ENCODE peak calls at places on chromosomes 13 and 19, in five cellular contexts. J is psoas muscle, E is MM.1S, A is ovary, T is body of pancreas. R is an unnamed sample. For H3K9me3, the result is how much of the 10 kb centered on the place peaks cover.

GRCh38 chr13:112606125-112607001 is 18.4 kb upstream of the TUBGCP3 start:
- DNase-seq in T (peak), A (peak), J (peak), E (peak), R (peak)

GRCh38 chr13:110010433-110011135 is 224.2 kb upstream of the IRS2 start:
- DNase-seq in E (no peak), T (no peak), A (no peak), J (no peak), R (no peak)

GRCh38 chr13:100515410-100515800 is 73.2 kb downstream of the GGACT start:
- DNase-seq in A (no peak), T (no peak), E (no peak), J (no peak), R (no peak)

GRCh38 chr13:113427562-113428468 is 25.5 kb downstream of the ADPRHL1 start:
- DNase-seq in T (no peak), E (peak), J (no peak), A (no peak), R (no peak)

GRCh38 chr13:113854238-113855011 is 9.5 kb downstream of the GAS6 start:
- DNase-seq in A (peak), T (peak), E (peak), J (no peak), R (peak)

GRCh38 chr13:20121154-20121515 is 39.7 kb downstream of the GJA3 start:
- DNase-seq in A (no peak), T (no peak), E (no peak), J (no peak), R (no peak)

GRCh38 chr19:45641274-45642105 is 2.3 kb upstream of the EML2 start:
- DNase-seq in T (peak), A (peak), J (peak), E (peak), R (peak)

GRCh38 chr19:39733841-39734240 is 4.0 kb downstream of the CLC start:
- DNase-seq in E (no peak), A (no peak), J (no peak), T (no peak), R (no peak)

GRCh38 chr13:33561627-33562026 is 256.3 kb upstream of the RFC3 start:
- DNase-seq in E (no peak), T (no peak), A (no peak), J (no peak), R (no peak)

GRCh38 chr13:29515372-29515771 is 80.1 kb downstream of the SLC7A1 start:
- DNase-seq in T (no peak), J (no peak), A (no peak), E (no peak), R (no peak)

GRCh38 chr13:60435762-60436374 is 38.8 kb downstream of the TDRD3 start:
- DNase-seq in T (no peak), J (no peak), A (no peak), E (peak), R (no peak)

GRCh38 chr19:35009424-35010415 is 9.6 kb downstream of the GRAMD1A start:
- DNase-seq in J (no peak), T (no peak), A (no peak), E (no peak), R (no peak)

GRCh38 chr13:52405767-52406494 is at the start of gene THSD1:
- DNase-seq in J (peak), A (peak), E (no peak), T (peak), R (peak)

GRCh38 chr19:1241417-1242095 is at the start of gene ATP5F1D:
- DNase-seq in A (peak), J (peak), T (peak), E (peak), R (peak)

GRCh38 chr13:99463998-99464397 is 37.3 kb upstream of the TM9SF2 start:
- DNase-seq in E (no peak), A (no peak), J (no peak), T (no peak), R (no peak)

GRCh38 chr13:109783815-109784589 is 2.4 kb downstream of the IRS2 start:
- DNase-seq in J (no peak), A (peak), E (no peak), T (no peak), R (peak)

GRCh38 chr19:36054733-36055686 is at the start of gene WDR62:
- DNase-seq in T (peak), J (peak), A (peak), E (peak), R (peak)

GRCh38 chr19:16867211-16867610 is 21.6 kb upstream of the F2RL3 start:
- DNase-seq in J (no peak), E (no peak), A (no peak), T (no peak), R (no peak)

GRCh38 chr13:97223711-97224461 is 1.8 kb downstream of the MBNL2 start:
- DNase-seq in T (peak), J (no peak), A (peak), E (peak), R (peak)

GRCh38 chr13:97226013-97226412 is 3.9 kb downstream of the MBNL2 start:
- DNase-seq in J (no peak), T (peak), A (no peak), E (peak), R (no peak)

GRCh38 chr13:97226788-97227627 is 4.9 kb downstream of the MBNL2 start:
- DNase-seq in T (peak), E (peak), A (peak), J (no peak), R (peak)

GRCh38 chr13:97224544-97225324 is 2.6 kb downstream of the MBNL2 start:
- DNase-seq in A (no peak), E (peak), J (no peak), T (peak), R (peak)

GRCh38 chr13:97225533-97225932 is 3.4 kb downstream of the MBNL2 start:
- DNase-seq in E (peak), T (no peak), J (no peak), A (no peak), R (peak)
- H3K4me3 ChIP-seq in E (peak), T (no peak), J (peak), A (peak), R (no peak)

GRCh38 chr13:46206138-46206537 is 5.6 kb upstream of the LRRC63 start:
- DNase-seq in E (no peak), J (no peak), T (no peak), A (no peak), R (no peak)
- TF ChIP-seq CTCF in E (no peak), J (no peak), T (no peak), A (no peak), R (no peak)

GRCh38 chr19:53579518-53579917 is 41.6 kb downstream of the ZNF331 start:
- DNase-seq in T (no peak), E (no peak), J (no peak), A (no peak), R (no peak)
- H3K9me3 ChIP-seq in T (under half), E (under half), J (under half), A (under half), R (half or more)

DNA sequence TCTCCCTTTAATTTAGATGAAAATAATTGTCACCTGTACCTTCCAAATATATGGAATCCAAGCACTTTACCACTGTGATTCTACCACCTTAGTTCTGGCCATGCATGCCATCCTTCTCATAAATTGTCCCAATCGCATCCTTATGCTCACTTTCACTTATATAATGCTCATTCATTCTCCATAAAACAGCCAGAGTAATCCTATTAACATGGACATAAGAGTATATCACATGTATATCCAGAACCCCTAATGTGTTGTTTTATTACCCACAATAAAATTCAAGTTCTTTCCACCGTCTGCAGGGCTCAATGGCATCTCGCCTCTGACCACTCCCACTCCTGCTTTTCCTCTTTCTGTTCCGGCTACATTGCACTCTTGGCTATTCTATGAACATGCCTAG is 597.5 kb upstream of the MIR17HG start:
- DNase-seq in T (no peak), A (no peak), E (no peak), J (no peak), R (no peak)
- H3K4me3 ChIP-seq in T (no peak), A (no peak), E (no peak), J (no peak), R (no peak)

GRCh38 chr19:51099070-51099382 is 9.2 kb downstream of the CTU1 start:
- DNase-seq in A (no peak), T (no peak), E (no peak), J (no peak), R (no peak)
- TF ChIP-seq CTCF in A (no peak), T (no peak), E (no peak), J (no peak), R (no peak)

GRCh38 chr19:41714598-41714997 is 6.2 kb downstream of the CEACAM5 start:
- DNase-seq in J (no peak), A (no peak), T (no peak), E (no peak), R (no peak)
- H3K9me3 ChIP-seq in J (under half), A (under half), T (under half), E (under half), R (under half)

GRCh38 chr19:3695986-3696659 is 4.1 kb downstream of the PIP5K1C start:
- DNase-seq in T (no peak), E (no peak), A (no peak), J (no peak), R (no peak)
- H3K4me3 ChIP-seq in T (no peak), E (no peak), A (no peak), J (no peak), R (no peak)

GRCh38 chr13:61463027-61463426 is 47.4 kb upstream of the PCDH20 start:
- DNase-seq in T (no peak), J (no peak), E (no peak), A (no peak), R (no peak)

GRCh38 chr13:61470801-61471200 is 55.2 kb upstream of the PCDH20 start:
- DNase-seq in T (no peak), A (no peak), J (no peak), E (no peak), R (no peak)

GRCh38 chr13:61466280-61466679 is 50.6 kb upstream of the PCDH20 start:
- DNase-seq in J (no peak), E (no peak), T (no peak), A (no peak), R (no peak)
- TF ChIP-seq CTCF in J (no peak), E (peak), T (no peak), A (no peak), R (no peak)

DNA sequence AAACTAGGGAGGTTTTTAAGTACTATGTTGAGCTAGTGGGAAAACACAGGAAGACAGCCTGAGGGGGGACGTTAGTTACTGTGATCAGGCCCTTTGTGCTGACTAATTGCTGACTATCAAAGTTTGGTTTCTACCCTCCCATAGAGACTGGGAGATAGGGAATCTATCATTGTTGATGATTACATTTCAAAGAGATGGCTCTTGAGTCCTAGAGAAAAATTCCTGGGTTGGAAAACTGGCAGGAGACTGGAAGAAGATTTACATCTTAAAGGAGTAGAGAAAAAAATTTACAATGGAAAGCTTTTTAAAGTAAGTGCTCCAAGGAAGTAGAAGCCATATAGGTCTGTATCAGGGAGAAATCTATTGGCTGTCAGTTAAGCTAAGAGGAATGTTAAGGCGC is 522.0 kb upstream of the KLHL1 start:
- DNase-seq in T (no peak), A (no peak), E (no peak), J (no peak), R (no peak)
- H3K9me3 ChIP-seq in T (under half), A (under half), E (under half), J (under half), R (under half)

R was measured in mucosa of descending colon.